ENCODE peak calls at places on chromosomes 5 and 9, in four cellular contexts. One of them, this sample, is unnamed.

GRCh38 chr9:135858491-135859185 is 48.7 kb downstream of the CAMSAP1 start:
- DNase-seq in K562: no peak
- DNase-seq in H1: no peak
- DNase-seq in GM12878: no peak
- DNase-seq in this sample: no peak

GRCh38 chr5:138449501-138450239 is 10.8 kb downstream of the REEP2 start:
- DNase-seq in K562: peak; percentile 92
- DNase-seq in H1: no peak
- DNase-seq in GM12878: no peak
- DNase-seq in this sample: peak; percentile 52

GRCh38 chr9:136107953-136108647 is 10.6 kb downstream of the TMEM250 start:
- DNase-seq in K562: peak; percentile 52
- DNase-seq in H1: no peak
- DNase-seq in GM12878: no peak
- DNase-seq in this sample: no peak

GRCh38 chr9:128136816-128137793 is 9.6 kb upstream of the PTGES2 start:
- DNase-seq in K562: peak; percentile 16
- DNase-seq in H1: no peak
- DNase-seq in GM12878: no peak
- DNase-seq in this sample: no peak

GRCh38 chr5:159444441-159445082 is 114.3 kb upstream of the IL12B start:
- DNase-seq in K562: no peak
- DNase-seq in H1: no peak
- DNase-seq in GM12878: no peak
- DNase-seq in this sample: peak; percentile 29

GRCh38 chr9:125293134-125293533 is 31.5 kb downstream of the GAPVD1 start:
- DNase-seq in K562: no peak
- DNase-seq in H1: no peak
- DNase-seq in GM12878: no peak
- DNase-seq in this sample: no peak

GRCh38 chr5:74231697-74232096 is 408.8 kb downstream of the ENC1 start:
- DNase-seq in K562: no peak
- DNase-seq in H1: no peak
- DNase-seq in GM12878: no peak
- DNase-seq in this sample: no peak

GRCh38 chr5:68086857-68087256 is 128.7 kb upstream of the PIK3R1 start:
- DNase-seq in K562: no peak
- DNase-seq in H1: no peak
- DNase-seq in GM12878: no peak
- DNase-seq in this sample: no peak

GRCh38 chr9:86282979-86283535 is 719 bp upstream of the ISCA1 start:
- DNase-seq in K562: no peak
- DNase-seq in H1: no peak
- DNase-seq in GM12878: no peak
- DNase-seq in this sample: no peak

GRCh38 chr9:4113711-4114110 is 186.2 kb downstream of the GLIS3 start:
- DNase-seq in K562: no peak
- DNase-seq in H1: no peak
- DNase-seq in GM12878: no peak
- DNase-seq in this sample: no peak

GRCh38 chr5:181173420-181174342 is 26.3 kb downstream of the OR2V2 start:
- DNase-seq in K562: peak; percentile 36
- DNase-seq in H1: peak; percentile 94
- DNase-seq in GM12878: peak; percentile 84
- DNase-seq in this sample: peak; percentile 86

GRCh38 chr5:156647034-156647451 is 203.1 kb upstream of the PPP1R2B start:
- DNase-seq in K562: no peak
- DNase-seq in H1: no peak
- DNase-seq in GM12878: no peak
- DNase-seq in this sample: no peak

GRCh38 chr5:157613385-157614245 is 38.0 kb upstream of the ADAM19 start:
- DNase-seq in K562: no peak
- DNase-seq in H1: no peak
- DNase-seq in GM12878: no peak
- DNase-seq in this sample: no peak

GRCh38 chr9:127163409-127163808 is 41.0 kb upstream of the ANGPTL2 start:
- DNase-seq in K562: no peak
- DNase-seq in H1: no peak
- DNase-seq in GM12878: peak; percentile 64
- DNase-seq in this sample: no peak

GRCh38 chr9:38117646-38118045 is 48.6 kb upstream of the SHB start:
- DNase-seq in K562: no peak
- DNase-seq in H1: no peak
- DNase-seq in GM12878: no peak
- DNase-seq in this sample: no peak

GRCh38 chr5:14110680-14111079 is 32.5 kb upstream of the TRIO start:
- DNase-seq in K562: no peak
- DNase-seq in H1: no peak
- DNase-seq in GM12878: no peak
- DNase-seq in this sample: no peak

GRCh38 chr5:93607367-93608258 is 24.6 kb downstream of the NR2F1 start:
- DNase-seq in K562: no peak
- DNase-seq in H1: no peak
- DNase-seq in GM12878: no peak
- DNase-seq in this sample: no peak

DNA sequence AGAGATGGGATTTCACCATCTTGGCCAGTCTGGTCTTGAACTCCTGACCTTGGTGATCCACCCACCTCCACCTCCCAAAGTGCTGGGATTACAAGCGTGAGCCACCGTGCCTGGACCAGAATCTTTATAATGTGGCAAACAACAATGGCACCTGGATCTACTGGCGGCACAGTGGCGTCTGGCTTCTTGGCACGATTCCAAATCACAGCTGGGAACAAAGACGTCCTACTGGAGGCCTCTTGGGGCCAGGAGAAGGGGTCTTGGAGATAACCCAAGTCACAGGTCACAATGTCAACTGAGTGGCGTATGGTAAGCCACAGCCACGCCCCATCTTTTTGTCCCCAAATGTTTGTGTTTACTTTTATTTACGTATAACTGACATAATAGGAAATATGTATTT is 77.8 kb upstream of the RAPGEF1 start:
- DNase-seq in K562: no peak
- DNase-seq in H1: no peak
- DNase-seq in GM12878: no peak
- DNase-seq in this sample: no peak
- TF ChIP-seq EGR1 in K562: no peak
- TF ChIP-seq EGR1 in H1: no peak
- TF ChIP-seq EGR1 in GM12878: no peak
- TF ChIP-seq EGR1 in this sample: no peak

GRCh38 chr5:150663936-150664335 is 2.9 kb downstream of the MYOZ3 start:
- DNase-seq in K562: no peak
- DNase-seq in H1: no peak
- DNase-seq in GM12878: no peak
- DNase-seq in this sample: no peak

GRCh38 chr5:150661821-150662596 is 958 bp downstream of the MYOZ3 start:
- DNase-seq in K562: no peak
- DNase-seq in H1: no peak
- DNase-seq in GM12878: no peak
- DNase-seq in this sample: no peak

GRCh38 chr5:150661086-150661485 is at the start of gene MYOZ3:
- DNase-seq in K562: no peak
- DNase-seq in H1: no peak
- DNase-seq in GM12878: no peak
- DNase-seq in this sample: no peak

GRCh38 chr5:150665044-150665443 is 4.0 kb downstream of the MYOZ3 start:
- DNase-seq in K562: no peak
- DNase-seq in H1: no peak
- DNase-seq in GM12878: no peak
- DNase-seq in this sample: no peak

GRCh38 chr5:150662731-150663516 is 1.9 kb downstream of the MYOZ3 start:
- DNase-seq in K562: no peak
- DNase-seq in H1: no peak
- DNase-seq in GM12878: no peak
- DNase-seq in this sample: no peak
- TF ChIP-seq EGR1 in K562: no peak
- TF ChIP-seq EGR1 in H1: no peak
- TF ChIP-seq EGR1 in GM12878: no peak
- TF ChIP-seq EGR1 in this sample: no peak

DNA sequence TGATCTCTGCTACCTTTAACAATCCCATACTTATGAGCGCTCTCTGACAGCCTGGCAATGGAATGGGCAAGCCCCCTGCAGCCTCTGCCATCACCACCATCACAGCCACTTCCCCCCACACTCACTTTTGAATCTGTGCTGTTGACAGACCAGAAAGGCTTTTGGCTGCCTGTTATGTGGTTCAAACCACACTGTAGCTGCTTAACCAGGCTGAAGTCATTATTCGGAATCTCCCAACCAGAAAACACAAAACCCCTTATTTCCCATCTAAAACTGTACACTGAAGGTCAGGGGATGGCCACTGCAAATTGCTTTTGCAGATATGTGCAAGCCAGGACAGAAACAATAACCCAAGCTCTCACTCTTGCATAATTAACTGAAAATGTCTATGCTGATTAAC is 35.8 kb downstream of the PTCH1 start:
- DNase-seq in K562: no peak
- DNase-seq in H1: no peak
- DNase-seq in GM12878: peak; percentile 33
- DNase-seq in this sample: no peak
- TF ChIP-seq EGR1 in K562: no peak
- TF ChIP-seq EGR1 in H1: no peak
- TF ChIP-seq EGR1 in GM12878: no peak
- TF ChIP-seq EGR1 in this sample: no peak

GRCh38 chr5:95857185-95857945 is 34.8 kb upstream of the GLRX start:
- DNase-seq in K562: peak; percentile 36
- DNase-seq in H1: no peak
- DNase-seq in GM12878: no peak
- DNase-seq in this sample: no peak

GRCh38 chr5:95858661-95859326 is 36.3 kb upstream of the GLRX start:
- DNase-seq in K562: peak; percentile 88
- DNase-seq in H1: peak; percentile 82
- DNase-seq in GM12878: peak; percentile 67
- DNase-seq in this sample: peak; percentile 71

GRCh38 chr5:95858023-95858461 is 35.5 kb upstream of the GLRX start:
- DNase-seq in K562: no peak
- DNase-seq in H1: no peak
- DNase-seq in GM12878: no peak
- DNase-seq in this sample: no peak

GRCh38 chr5:95861221-95861857 is 38.8 kb upstream of the GLRX start:
- DNase-seq in K562: no peak
- DNase-seq in H1: no peak
- DNase-seq in GM12878: no peak
- DNase-seq in this sample: peak; percentile 24

GRCh38 chr5:95859327-95860060 is 37.0 kb upstream of the GLRX start:
- DNase-seq in K562: no peak
- DNase-seq in H1: no peak
- DNase-seq in GM12878: no peak
- DNase-seq in this sample: no peak
- TF ChIP-seq EGR1 in K562: no peak
- TF ChIP-seq EGR1 in H1: no peak
- TF ChIP-seq EGR1 in GM12878: no peak
- TF ChIP-seq EGR1 in this sample: no peak

DNA sequence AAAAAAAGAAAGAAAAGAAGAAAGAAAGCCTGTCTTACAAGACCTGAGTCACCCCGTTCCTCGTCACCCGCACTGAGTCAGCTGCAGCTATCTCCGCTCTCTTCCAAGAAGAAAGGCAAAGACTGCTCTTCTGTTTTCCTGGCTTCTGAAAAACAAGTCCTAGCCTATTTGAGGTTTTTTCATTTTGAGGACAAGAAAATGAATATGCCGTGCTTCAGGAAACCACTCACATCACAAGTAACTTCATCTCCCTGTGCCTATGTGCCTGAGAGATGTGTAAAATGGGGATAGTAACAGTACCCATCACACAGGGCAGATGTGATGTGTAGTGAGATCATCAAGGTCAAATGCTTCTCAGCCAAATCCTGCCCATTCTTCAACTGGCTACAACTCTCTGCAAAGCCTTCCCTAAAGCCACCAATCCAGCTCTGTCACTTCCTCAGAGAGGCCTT is 78.4 kb downstream of the GLDC start:
- DNase-seq in K562: no peak
- DNase-seq in H1: peak; percentile 9
- DNase-seq in GM12878: no peak
- DNase-seq in this sample: peak; percentile 92
- TF ChIP-seq EGR1 in K562: no peak
- TF ChIP-seq EGR1 in H1: no peak
- TF ChIP-seq EGR1 in GM12878: no peak
- TF ChIP-seq EGR1 in this sample: no peak

DNA sequence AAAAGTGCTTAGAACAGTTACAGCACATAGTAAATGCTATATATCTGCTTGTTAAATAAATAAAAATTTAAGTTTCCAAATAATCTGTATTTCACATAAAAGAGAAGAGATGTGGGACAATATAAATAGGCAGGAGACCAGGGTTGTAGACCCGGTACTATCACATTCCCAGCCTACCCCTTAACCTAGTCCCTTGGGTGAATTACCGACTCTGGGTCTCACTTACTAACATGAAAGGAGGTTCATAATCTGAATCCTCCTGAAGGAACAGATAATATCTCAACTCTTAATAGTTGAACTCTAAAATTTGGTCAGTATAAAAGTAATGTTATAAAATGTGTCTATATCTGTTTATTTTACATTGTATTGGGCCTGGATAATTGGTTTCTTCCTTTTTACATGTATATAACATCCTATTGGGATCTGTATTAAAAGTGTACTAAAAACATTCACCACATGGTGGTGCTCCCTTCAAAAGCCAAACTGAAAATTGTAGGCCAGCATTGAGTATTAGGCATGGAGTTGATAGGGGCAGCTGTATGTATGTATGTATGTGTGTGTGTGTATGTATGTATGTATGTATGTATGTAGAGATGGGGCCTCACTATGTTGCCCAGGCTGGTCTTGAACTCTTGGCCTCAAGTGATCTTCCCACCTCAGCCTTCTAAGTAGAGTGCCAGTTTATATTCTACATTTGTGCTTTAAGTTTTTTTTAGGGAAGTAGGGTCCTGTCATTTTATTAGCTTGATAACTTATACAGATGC is 64.2 kb upstream of the ABL1 start:
- DNase-seq in K562: peak; percentile 97
- DNase-seq in H1: no peak
- DNase-seq in GM12878: no peak
- DNase-seq in this sample: peak; percentile 43
- TF ChIP-seq EGR1 in K562: no peak
- TF ChIP-seq EGR1 in H1: no peak
- TF ChIP-seq EGR1 in GM12878: no peak
- TF ChIP-seq EGR1 in this sample: no peak

DNA sequence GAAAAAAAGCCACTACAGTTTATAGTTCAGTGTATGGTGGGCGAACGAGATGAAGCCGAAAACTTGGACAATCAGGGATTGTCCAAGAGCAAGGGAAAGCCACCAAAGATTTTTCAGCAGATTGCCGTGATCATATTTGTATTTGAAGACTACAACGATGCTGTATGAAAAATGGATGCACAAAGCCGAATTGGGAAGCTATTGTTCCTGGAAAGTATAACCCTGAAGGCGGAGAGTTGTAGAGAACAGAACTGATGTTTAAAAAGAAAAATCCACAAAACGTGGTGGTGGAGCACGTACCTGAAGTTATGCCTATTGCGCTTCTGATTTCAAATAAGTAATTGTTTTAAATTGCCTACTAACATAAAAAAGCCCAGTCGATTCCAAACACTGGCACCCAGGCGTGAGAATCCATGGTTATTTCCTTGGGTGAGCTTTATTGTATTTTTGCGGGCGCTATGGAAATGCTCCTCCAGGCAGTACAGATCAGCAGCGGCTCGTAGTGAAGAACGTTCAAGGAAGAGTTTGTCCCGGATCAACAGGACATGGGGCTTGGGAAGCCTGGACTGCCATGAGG is 772 bp upstream of the TARS1 start:
- DNase-seq in K562: no peak
- DNase-seq in H1: no peak
- DNase-seq in GM12878: no peak
- DNase-seq in this sample: no peak
- TF ChIP-seq EGR1 in K562: no peak
- TF ChIP-seq EGR1 in H1: no peak
- TF ChIP-seq EGR1 in GM12878: no peak
- TF ChIP-seq EGR1 in this sample: no peak

GRCh38 chr9:2338770-2339169 is 282.8 kb upstream of the VLDLR start:
- DNase-seq in K562: no peak
- DNase-seq in H1: no peak
- DNase-seq in GM12878: no peak
- DNase-seq in this sample: no peak
- TF ChIP-seq EGR1 in K562: no peak
- TF ChIP-seq EGR1 in H1: no peak
- TF ChIP-seq EGR1 in GM12878: no peak
- TF ChIP-seq EGR1 in this sample: no peak